ENCODE peak calls at places on chromosomes 4 and X, in four cellular contexts. J is A549, Q is ovary, B is GM12878. U is an unnamed sample.

GRCh38 chr4:48296330-48296729 is 26.7 kb upstream of the TEC start:
- DNase-seq in J (no peak), Q (no peak), B (no peak), U (no peak)

GRCh38 chr4:83083925-83084475 is 30.5 kb downstream of the PLAC8 start:
- DNase-seq in J (no peak), Q (no peak), B (no peak), U (no peak)

GRCh38 chrX:84873176-84873575 is 130.5 kb upstream of the APOOL start:
- DNase-seq in J (no peak), Q (no peak), B (no peak), U (no peak)

GRCh38 chrX:133402042-133402453 is 13.2 kb downstream of the GPC4 start:
- DNase-seq in J (no peak), Q (peak), B (no peak), U (no peak)

GRCh38 chr4:16082424-16083216 is 1.2 kb downstream of the PROM1 start:
- DNase-seq in J (peak), Q (no peak), B (no peak), U (no peak)

GRCh38 chr4:129929052-129929451 is 833.1 kb downstream of the C4orf33 start:
- DNase-seq in J (no peak), Q (no peak), B (no peak), U (no peak)

GRCh38 chr4:45662996-45663395 is 460.9 kb downstream of the GABRG1 start:
- DNase-seq in J (no peak), Q (no peak), B (no peak), U (no peak)

GRCh38 chr4:73409012-73409862 is 5.2 kb downstream of the ALB start:
- DNase-seq in J (no peak), Q (no peak), B (no peak), U (no peak)

GRCh38 chrX:51494409-51494808 is 2.0 kb downstream of the NUDT11 start:
- DNase-seq in J (no peak), Q (no peak), B (no peak), U (no peak)

GRCh38 chr4:40722576-40723161 is 27.1 kb upstream of the NSUN7 start:
- DNase-seq in J (no peak), Q (no peak), B (peak), U (no peak)

GRCh38 chr4:143199503-143199902 is 14.8 kb downstream of the USP38 start:
- DNase-seq in J (no peak), Q (no peak), B (no peak), U (no peak)

GRCh38 chr4:128635141-128635911 is 174.2 kb upstream of the JADE1 start:
- DNase-seq in J (peak), Q (no peak), B (no peak), U (no peak)

GRCh38 chr4:125266901-125267601 is 47.7 kb upstream of the FAT4 start:
- DNase-seq in J (no peak), Q (no peak), B (no peak), U (no peak)

GRCh38 chrX:53160297-53160983 is 64.6 kb downstream of the KDM5C start:
- DNase-seq in J (no peak), Q (no peak), B (no peak), U (no peak)

GRCh38 chrX:153063315-153063714 is 7.0 kb downstream of the PNMA3 start:
- DNase-seq in J (no peak), Q (no peak), B (no peak), U (no peak)

GRCh38 chr4:89000844-89001360 is 56.1 kb downstream of the FAM13A start:
- DNase-seq in J (peak), Q (no peak), B (no peak), U (no peak)

GRCh38 chrX:9352683-9353430 is 112.0 kb upstream of the TBL1X start:
- DNase-seq in J (no peak), Q (no peak), B (peak), U (no peak)

GRCh38 chr4:6338951-6339817 is 69.5 kb downstream of the WFS1 start:
- DNase-seq in J (no peak), Q (no peak), B (no peak), U (no peak)

GRCh38 chr4:127586922-127587571 is 45.7 kb upstream of the INTU start:
- DNase-seq in J (peak), Q (no peak), B (no peak), U (no peak)

GRCh38 chr4:150867148-150867547 is 147.9 kb downstream of the LRBA start:
- DNase-seq in J (peak), Q (no peak), B (peak), U (peak)

GRCh38 chrX:9071031-9071650 is 37.2 kb upstream of the FAM9B start:
- DNase-seq in J (no peak), Q (no peak), B (no peak), U (no peak)

GRCh38 chr4:141711211-141711610 is 74.8 kb downstream of the IL15 start:
- DNase-seq in J (no peak), Q (no peak), B (no peak), U (no peak)

GRCh38 chr4:94507708-94508107 is 56.0 kb downstream of the PDLIM5 start:
- DNase-seq in J (no peak), Q (peak), B (no peak), U (no peak)
- H3K27ac ChIP-seq in J (peak), Q (no peak), B (no peak), U (no peak)

DNA sequence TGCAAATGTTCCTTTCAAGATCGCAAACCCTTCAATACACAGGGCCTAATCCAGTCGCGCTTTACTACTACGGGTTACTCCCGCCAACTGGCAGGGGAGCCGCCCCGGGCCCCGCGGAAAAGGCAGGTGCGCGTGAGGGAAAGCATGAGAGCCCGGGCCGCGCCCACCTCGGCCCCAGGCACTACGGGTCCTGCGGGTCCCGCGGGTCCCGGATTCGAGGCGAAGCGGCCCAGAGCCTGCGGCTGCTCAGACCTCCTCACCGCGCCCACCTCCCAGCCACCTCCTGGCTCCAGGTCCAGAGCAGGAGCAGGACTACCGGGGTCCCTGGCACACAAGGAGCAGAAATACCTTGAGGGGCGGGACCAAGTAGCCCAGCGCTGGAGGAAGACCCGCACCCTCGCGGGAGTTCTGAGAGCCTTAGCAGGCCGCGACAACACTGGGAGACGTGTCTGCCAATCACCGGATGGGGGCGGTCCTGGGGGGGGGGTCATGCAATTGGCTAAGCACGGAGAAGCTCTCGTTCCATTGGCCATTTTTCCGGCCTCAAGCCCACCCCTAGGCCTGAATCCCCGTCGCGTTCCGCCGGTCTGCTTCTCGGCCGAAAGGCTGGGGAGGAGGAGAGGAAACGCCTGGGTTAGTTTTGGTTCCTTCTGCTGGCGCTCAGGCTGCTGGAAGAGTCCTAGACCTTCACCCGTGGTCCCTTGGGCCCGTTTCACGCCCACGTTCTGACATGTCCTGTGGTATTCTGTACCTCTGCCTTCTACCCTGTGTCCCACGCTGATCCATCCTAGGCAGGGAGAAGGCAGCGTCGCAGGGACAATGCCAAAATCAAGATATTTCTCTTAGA is 29.0 kb downstream of the ERVMER34-1 start:
- DNase-seq in J (peak), Q (peak), B (peak), U (peak)
- TF ChIP-seq EP300 in J (no peak), Q (no peak), B (peak), U (peak)

GRCh38 chr4:152099061-152099425 is 338.2 kb upstream of the GATB start:
- DNase-seq in J (no peak), Q (no peak), B (no peak), U (no peak)
- H3K4me3 ChIP-seq in J (no peak), Q (no peak), B (no peak), U (no peak)

GRCh38 chr4:113576947-113577678 is 184.4 kb downstream of the CAMK2D start:
- DNase-seq in J (no peak), Q (no peak), B (no peak), U (no peak)
- H3K27ac ChIP-seq in J (no peak), Q (no peak), B (no peak), U (no peak)

GRCh38 chrX:443676-444210 is 57.0 kb upstream of the PPP2R3B start:
- DNase-seq in J (no peak), Q (no peak), B (no peak), U (no peak)

GRCh38 chrX:447052-447451 is 60.3 kb upstream of the PPP2R3B start:
- DNase-seq in J (no peak), Q (no peak), B (no peak), U (no peak)

GRCh38 chrX:444305-444704 is 57.6 kb upstream of the PPP2R3B start:
- DNase-seq in J (no peak), Q (no peak), B (no peak), U (no peak)

GRCh38 chrX:446243-446642 is 59.5 kb upstream of the PPP2R3B start:
- DNase-seq in J (no peak), Q (no peak), B (no peak), U (no peak)

DNA sequence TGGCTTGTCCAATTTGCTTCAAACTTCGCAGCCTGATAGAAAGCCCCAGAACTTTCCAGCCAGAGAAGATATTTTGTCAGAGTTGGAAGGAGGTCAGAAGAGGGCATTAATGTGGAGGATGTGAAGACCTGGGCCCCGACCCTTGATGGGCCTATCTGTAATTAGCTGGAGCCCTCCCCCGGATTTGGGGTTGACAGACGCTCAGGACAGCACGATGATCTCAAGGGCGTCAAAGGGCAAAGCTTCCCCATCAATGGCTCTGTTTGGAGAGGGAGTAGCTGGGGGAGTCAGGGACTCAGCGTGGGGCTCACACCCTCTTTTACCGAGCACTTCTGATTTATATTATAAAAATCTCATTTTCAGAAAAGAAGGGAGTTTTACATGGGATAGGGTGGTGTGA is 59.0 kb upstream of the PPP2R3B start:
- DNase-seq in J (no peak), Q (no peak), B (no peak), U (no peak)
- TF ChIP-seq EP300 in J (no peak), Q (no peak), B (no peak), U (no peak)

DNA sequence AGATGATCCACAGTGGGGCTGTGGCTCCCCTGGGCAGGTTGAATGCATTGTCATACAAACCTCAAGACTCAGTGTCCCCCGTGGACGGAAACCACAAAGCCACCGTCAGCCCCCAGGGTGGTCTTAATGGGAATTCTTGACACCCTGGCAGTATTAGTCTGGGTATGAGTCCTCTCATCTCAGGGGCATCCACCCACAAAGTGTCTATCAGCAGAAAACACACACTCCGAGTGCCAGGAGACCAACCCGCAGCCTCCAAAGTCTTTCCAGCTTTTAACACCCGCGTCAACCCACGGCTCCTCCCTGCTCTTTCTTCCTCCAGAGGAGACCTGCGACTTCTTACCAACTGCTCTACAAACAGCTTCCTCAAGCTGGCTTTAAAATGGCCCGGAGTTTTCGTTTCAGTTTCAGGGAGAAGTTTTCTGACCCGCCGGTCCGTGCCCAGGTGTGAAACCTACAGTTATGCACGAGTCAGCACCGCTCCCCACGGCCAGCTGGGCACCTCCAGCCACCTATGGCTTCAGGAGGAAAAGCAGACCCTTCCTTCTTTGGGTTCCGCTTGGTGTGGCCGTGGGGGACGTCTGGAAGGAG is 14.4 kb upstream of the ASMTL start:
- DNase-seq in J (no peak), Q (no peak), B (no peak), U (no peak)
- H3K4me3 ChIP-seq in J (no peak), Q (no peak), B (peak), U (no peak)

GRCh38 chrX:137427813-137428212 is 138.1 kb upstream of the ZIC3 start:
- DNase-seq in J (peak), Q (no peak), B (no peak), U (no peak)

GRCh38 chrX:137430301-137430700 is 135.6 kb upstream of the ZIC3 start:
- DNase-seq in J (no peak), Q (no peak), B (no peak), U (no peak)

GRCh38 chrX:137427061-137427778 is 138.7 kb upstream of the ZIC3 start:
- DNase-seq in J (no peak), Q (no peak), B (no peak), U (no peak)

GRCh38 chrX:137428777-137429564 is 137.0 kb upstream of the ZIC3 start:
- DNase-seq in J (no peak), Q (no peak), B (no peak), U (no peak)

DNA sequence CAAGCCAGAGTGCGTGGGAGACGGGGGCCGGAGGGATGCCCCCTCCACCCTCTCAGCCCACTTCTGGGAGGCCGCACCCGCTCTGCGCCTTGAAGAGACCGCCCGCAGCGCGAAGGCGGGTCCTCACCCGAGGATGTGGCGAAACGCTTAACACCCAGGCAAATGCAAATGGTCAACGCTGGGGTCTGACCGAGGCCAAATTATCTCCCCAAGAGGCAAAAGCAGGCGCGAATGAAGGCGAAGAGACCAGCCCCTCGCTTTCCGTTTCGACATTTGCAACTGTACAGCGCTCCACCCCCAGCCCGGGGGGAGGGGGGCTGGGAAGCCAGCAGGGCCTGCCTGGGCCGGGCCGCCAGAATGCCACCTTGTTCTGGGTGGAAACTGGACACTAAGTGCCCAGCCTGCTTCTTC is 137.7 kb upstream of the ZIC3 start:
- DNase-seq in J (peak), Q (no peak), B (no peak), U (no peak)
- H3K27ac ChIP-seq in J (no peak), Q (no peak), B (no peak), U (no peak)

DNA sequence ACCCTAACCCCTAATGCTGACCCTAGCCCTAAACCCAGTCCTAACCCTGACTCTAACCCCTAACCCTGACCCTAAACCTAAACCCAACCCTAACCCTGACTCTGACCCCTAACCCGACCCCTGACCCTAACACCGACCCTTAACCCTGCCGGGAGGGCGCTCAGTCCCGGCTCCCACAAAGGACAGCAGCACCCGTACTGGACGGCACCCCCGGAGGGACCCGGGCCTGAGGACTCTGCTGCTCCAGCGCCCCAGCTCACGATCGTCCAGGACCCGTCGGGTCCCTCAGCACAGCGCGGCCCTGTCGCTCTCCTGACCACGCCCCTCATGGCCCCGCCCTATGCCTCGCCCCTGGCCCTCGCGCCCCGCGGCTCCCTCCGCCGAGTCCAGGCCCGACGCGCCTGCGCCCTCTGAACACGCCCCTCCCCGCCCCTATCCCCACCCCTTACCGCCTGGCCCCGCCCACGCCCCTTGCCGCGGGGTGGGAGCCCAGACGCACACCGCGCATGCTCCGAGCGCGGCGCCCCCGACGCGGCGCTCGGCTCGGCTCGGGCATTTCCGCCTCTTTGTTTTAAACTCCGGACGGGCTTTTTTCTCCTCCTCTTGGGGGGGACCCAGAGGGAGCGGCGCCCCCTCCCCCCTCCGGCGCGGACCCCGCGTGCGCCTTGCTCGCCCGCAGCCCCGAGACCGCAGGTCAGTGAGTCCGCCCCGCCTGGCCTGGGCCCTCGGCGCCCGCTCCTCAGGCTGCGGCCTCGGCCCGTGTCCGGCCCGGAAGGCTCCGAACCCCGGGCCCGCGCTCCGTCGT is at the start of gene PCGF3:
- DNase-seq in J (peak), Q (peak), B (peak), U (peak)
- TF ChIP-seq EP300 in J (no peak), Q (no peak), B (no peak), U (peak)

DNA sequence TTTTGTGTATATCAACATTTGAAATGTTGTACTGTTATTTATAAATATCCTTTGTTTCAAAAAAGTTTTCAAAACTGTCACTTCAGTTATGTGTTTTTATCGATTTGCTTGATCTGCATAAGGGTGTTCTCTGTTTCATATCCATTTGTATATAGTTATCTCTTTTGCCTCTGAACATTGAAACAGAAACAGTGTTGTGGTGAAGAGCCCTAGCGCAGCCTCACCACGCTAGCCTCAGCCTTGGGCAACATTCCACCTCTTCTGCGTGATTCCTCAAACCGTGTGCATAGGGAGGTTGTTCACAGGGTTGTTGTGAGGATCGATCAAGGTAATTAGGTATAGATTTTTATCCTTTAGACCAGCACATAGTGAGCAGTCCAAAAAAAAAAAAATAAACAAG is 287.0 kb upstream of the GALNT7 start:
- DNase-seq in J (no peak), Q (no peak), B (no peak), U (no peak)
- H3K4me3 ChIP-seq in J (no peak), Q (no peak), B (no peak), U (no peak)

GRCh38 chr4:7677086-7677485 is 242.4 kb upstream of the PSAPL1 start:
- DNase-seq in J (no peak), Q (no peak), B (no peak), U (no peak)

GRCh38 chr4:7676376-7676775 is 241.6 kb upstream of the PSAPL1 start:
- DNase-seq in J (no peak), Q (no peak), B (no peak), U (no peak)

GRCh38 chr4:7674706-7675105 is 240.0 kb upstream of the PSAPL1 start:
- DNase-seq in J (no peak), Q (no peak), B (no peak), U (no peak)

GRCh38 chr4:7675136-7675535 is 240.4 kb upstream of the PSAPL1 start:
- DNase-seq in J (no peak), Q (no peak), B (no peak), U (no peak)

GRCh38 chr4:7675612-7676320 is 241.0 kb upstream of the PSAPL1 start:
- DNase-seq in J (no peak), Q (no peak), B (no peak), U (no peak)
- H3K27ac ChIP-seq in J (no peak), Q (no peak), B (no peak), U (no peak)